ENCODE peak calls at places on chromosomes 5 and 9, in six cellular contexts. X is HCT116, F is endothelial cell of umbilical vein, A is GM12878, M is fibroblast of lung, Z is hepatocyte. S is an unnamed sample.

GRCh38 chr9:76290555-76290954 is 103.7 kb downstream of the RFK start:
- DNase-seq in X (no peak), F (no peak), A (no peak), M (no peak), Z (no peak), S (no peak)

GRCh38 chr5:165457854-165458481 is 1952.5 kb downstream of the MAT2B start:
- DNase-seq in X (no peak), F (peak; percentile 45), A (no peak), M (peak; percentile 46), Z (peak; percentile 57), S (peak; percentile 64)

GRCh38 chr9:91500509-91501011 is 76.9 kb upstream of the NFIL3 start:
- DNase-seq in X (peak; percentile 40), F (peak; percentile 12), A (no peak), M (peak; percentile 96), Z (peak; percentile 61), S (no peak)

GRCh38 chr5:14640765-14641164 is 23.8 kb upstream of the OTULIN start:
- DNase-seq in X (no peak), F (no peak), A (no peak), M (no peak), Z (no peak), S (no peak)

GRCh38 chr5:39775458-39776365 is 350.9 kb upstream of the DAB2 start:
- DNase-seq in X (no peak), F (peak; percentile 31), A (no peak), M (peak; percentile 93), Z (peak; percentile 13), S (no peak)

GRCh38 chr9:22112870-22113846 is 104.1 kb upstream of the CDKN2B start:
- DNase-seq in X (no peak), F (no peak), A (no peak), M (no peak), Z (no peak), S (no peak)

GRCh38 chr5:5688194-5688924 is 265.9 kb downstream of the ICE1 start:
- DNase-seq in X (no peak), F (no peak), A (no peak), M (no peak), Z (no peak), S (no peak)

GRCh38 chr5:32076699-32077695 is 97.1 kb downstream of the GOLPH3 start:
- DNase-seq in X (peak; percentile 34), F (peak; percentile 74), A (peak; percentile 15), M (peak; percentile 87), Z (peak; percentile 66), S (peak; percentile 62)

GRCh38 chr9:75891277-75892167 is 1.0 kb downstream of the PCSK5 start:
- DNase-seq in X (peak; percentile 12), F (peak; percentile 53), A (no peak), M (peak; percentile 36), Z (peak; percentile 67), S (peak; percentile 60)

GRCh38 chr5:163596536-163596935 is 91.1 kb downstream of the MAT2B start:
- DNase-seq in X (no peak), F (no peak), A (no peak), M (no peak), Z (no peak), S (no peak)

GRCh38 chr9:97980479-97980803 is 2.7 kb upstream of the ANP32B start:
- DNase-seq in X (no peak), F (no peak), A (no peak), M (no peak), Z (no peak), S (no peak)

GRCh38 chr5:54703091-54703490 is 185.5 kb downstream of the SNX18 start:
- DNase-seq in X (no peak), F (peak; percentile 67), A (no peak), M (peak; percentile 94), Z (no peak), S (peak; percentile 56)

GRCh38 chr5:129063483-129064136 is 30.9 kb upstream of the ISOC1 start:
- DNase-seq in X (no peak), F (peak; percentile 74), A (no peak), M (peak; percentile 18), Z (peak; percentile 63), S (no peak)

GRCh38 chr5:99317136-99317535 is 388.3 kb upstream of the CHD1 start:
- DNase-seq in X (no peak), F (peak; percentile 35), A (no peak), M (no peak), Z (no peak), S (no peak)

GRCh38 chr9:101232405-101232977 is 152.3 kb downstream of the BAAT start:
- DNase-seq in X (no peak), F (no peak), A (no peak), M (no peak), Z (no peak), S (no peak)

GRCh38 chr5:76735762-76736545 is 20.0 kb downstream of the F2R start:
- DNase-seq in X (no peak), F (no peak), A (no peak), M (no peak), Z (no peak), S (no peak)

GRCh38 chr5:111197523-111197922 is 26.7 kb upstream of the CAMK4 start:
- DNase-seq in X (no peak), F (no peak), A (no peak), M (peak; percentile 1), Z (peak; percentile 41), S (peak; percentile 42)

GRCh38 chr9:3292311-3292710 is 233.5 kb downstream of the RFX3 start:
- DNase-seq in X (no peak), F (no peak), A (no peak), M (peak; percentile 10), Z (no peak), S (no peak)

DNA sequence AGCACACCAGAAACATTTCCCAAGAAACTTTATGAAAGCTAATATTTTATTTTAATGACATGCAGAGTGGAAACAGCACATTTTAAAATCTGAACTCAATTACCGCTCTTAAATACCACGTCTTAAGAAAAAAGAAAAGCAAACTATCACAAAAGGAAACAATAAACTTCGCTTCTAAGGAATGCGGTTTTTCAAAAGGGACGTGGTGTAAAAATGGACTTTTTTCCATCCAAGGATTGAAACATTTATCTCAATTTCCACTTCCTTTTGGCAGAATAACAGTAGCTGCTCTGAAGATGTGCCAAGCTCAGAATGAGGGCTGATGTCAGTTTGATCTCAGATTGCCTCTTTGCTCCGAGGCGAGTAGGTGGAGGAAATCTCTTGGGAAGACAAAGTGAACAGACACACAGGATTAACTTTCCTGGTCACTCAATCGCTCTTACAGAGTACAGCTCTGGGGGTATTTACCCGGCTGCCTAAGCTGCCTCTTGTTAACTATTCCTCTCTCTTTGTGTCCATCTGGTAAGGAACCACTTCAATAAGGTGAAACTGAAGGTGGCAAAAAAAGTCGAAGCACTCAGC is 158.5 kb downstream of the TRPM6 start:
- DNase-seq in X (no peak), F (no peak), A (no peak), M (peak; percentile 26), Z (no peak), S (peak; percentile 77)
- TF ChIP-seq EZH2 in X (no peak), F (no peak), A (no peak), M (no peak), Z (no peak), S (no peak)

GRCh38 chr5:21254161-21254560 is 1266.2 kb upstream of the CDH18 start:
- DNase-seq in X (no peak), F (no peak), A (no peak), M (no peak), Z (no peak), S (no peak)
- TF ChIP-seq EZH2 in X (no peak), F (no peak), A (no peak), M (no peak), Z (no peak), S (no peak)

GRCh38 chr5:181051841-181052525 is 11.9 kb downstream of the BTNL9 start:
- DNase-seq in X (no peak), F (no peak), A (no peak), M (no peak), Z (no peak), S (no peak)

GRCh38 chr5:181054138-181054537 is 14.1 kb downstream of the BTNL9 start:
- DNase-seq in X (no peak), F (no peak), A (no peak), M (no peak), Z (no peak), S (peak; percentile 31)

GRCh38 chr5:181052928-181053759 is 13.1 kb downstream of the BTNL9 start:
- DNase-seq in X (no peak), F (no peak), A (no peak), M (no peak), Z (peak; percentile 16), S (peak; percentile 62)

GRCh38 chr5:181053760-181054122 is 13.7 kb downstream of the BTNL9 start:
- DNase-seq in X (no peak), F (no peak), A (no peak), M (no peak), Z (no peak), S (peak; percentile 57)

DNA sequence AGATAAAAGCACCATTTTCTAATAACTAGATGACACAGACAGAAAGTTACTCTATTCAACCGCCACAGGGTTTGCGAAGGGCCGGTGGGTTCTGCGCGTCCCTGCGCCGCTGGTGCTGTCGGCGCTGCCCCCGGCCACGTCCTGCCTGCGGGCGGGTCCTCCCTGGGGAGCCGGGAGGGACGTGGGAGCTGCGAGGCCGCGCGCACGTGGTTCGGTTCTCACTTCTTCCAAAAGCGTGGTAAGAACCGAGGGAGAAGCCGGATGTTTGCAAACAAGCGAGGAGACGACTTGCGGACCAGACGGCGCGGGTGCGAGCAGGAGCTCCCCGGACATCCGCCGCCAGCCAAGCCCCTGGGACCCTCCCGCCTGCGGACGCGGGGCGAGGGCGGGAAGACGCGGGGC is 12.5 kb downstream of the BTNL9 start:
- DNase-seq in X (no peak), F (no peak), A (no peak), M (peak; percentile 6), Z (no peak), S (no peak)
- TF ChIP-seq EZH2 in X (no peak), F (no peak), A (no peak), M (peak; percentile 53), Z (peak; percentile 76), S (peak; percentile 77)

GRCh38 chr9:37026936-37027581 is 7.0 kb downstream of the PAX5 start:
- DNase-seq in X (no peak), F (no peak), A (no peak), M (no peak), Z (no peak), S (peak; percentile 55)

GRCh38 chr9:37028425-37029031 is 5.5 kb downstream of the PAX5 start:
- DNase-seq in X (no peak), F (no peak), A (no peak), M (no peak), Z (no peak), S (peak; percentile 40)

GRCh38 chr9:37026085-37026935 is 7.8 kb downstream of the PAX5 start:
- DNase-seq in X (no peak), F (no peak), A (no peak), M (no peak), Z (no peak), S (peak; percentile 60)

GRCh38 chr9:37029304-37029775 is 4.7 kb downstream of the PAX5 start:
- DNase-seq in X (no peak), F (no peak), A (no peak), M (no peak), Z (no peak), S (peak; percentile 46)

DNA sequence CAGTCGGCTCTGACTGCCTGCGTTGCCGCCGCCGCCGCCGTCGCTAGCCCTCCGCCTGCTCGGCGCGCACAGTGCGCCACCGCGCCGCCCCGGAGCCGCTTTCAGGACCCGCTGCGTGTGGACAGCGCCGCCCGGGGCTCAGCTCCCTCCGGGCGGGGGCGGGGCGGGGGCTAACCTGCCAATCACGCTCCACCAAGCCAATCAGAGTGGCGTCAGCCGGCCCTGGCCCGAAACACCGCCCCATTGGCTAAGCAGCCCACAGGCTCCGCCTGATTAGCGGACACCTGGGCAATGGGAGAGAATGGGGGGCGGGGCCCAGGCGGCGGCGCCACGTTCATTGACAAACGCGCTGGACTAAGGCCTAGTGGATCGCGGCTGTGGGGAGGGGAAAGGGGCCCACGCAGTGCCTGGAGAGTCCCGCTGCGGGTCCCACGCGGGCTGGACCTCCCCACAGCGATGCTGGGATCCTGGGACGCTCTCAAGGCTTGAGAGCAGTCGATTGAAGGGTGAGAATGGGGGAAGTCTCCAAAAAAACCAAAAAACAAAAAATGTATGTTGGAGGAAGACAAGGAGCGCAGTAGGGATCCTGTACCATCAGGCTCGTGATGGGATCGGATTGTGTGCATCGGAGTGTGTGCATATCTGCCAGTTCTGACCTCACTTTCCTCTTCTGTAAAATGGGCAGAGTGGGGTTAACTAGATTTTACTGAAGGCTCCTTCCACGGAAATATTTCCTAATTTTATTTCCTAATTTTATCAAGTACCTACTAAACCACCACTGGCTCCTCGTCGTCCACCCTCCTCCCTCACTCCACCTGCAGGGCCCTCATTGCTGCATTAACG is 6.3 kb downstream of the PAX5 start:
- DNase-seq in X (peak; percentile 92), F (peak; percentile 93), A (peak; percentile 85), M (peak; percentile 86), Z (peak; percentile 96), S (peak; percentile 99)
- TF ChIP-seq EZH2 in X (no peak), F (no peak), A (no peak), M (no peak), Z (no peak), S (no peak)

S was measured in neural progenitor cell.